ENCODE peak calls at places on chromosomes 3 and 15, in seven cellular contexts. One of them, this sample, is unnamed.

GRCh38 chr3:71912839-71913495 is 128.0 kb upstream of the PROK2 start:
- DNase-seq in tibial nerve: no peak
- DNase-seq in colonic mucosa: no peak
- DNase-seq in BE2C: peak; percentile 23
- DNase-seq in HFF-Myc: no peak
- DNase-seq in ovary: no peak
- DNase-seq in fibroblast of the aortic adventitia: no peak
- DNase-seq in this sample: no peak

GRCh38 chr3:38438421-38438820 is 15.3 kb upstream of the ACVR2B start:
- DNase-seq in fibroblast of the aortic adventitia: no peak
- DNase-seq in ovary: no peak
- DNase-seq in BE2C: no peak
- DNase-seq in HFF-Myc: no peak
- DNase-seq in colonic mucosa: no peak
- DNase-seq in tibial nerve: peak; percentile 50
- DNase-seq in this sample: no peak

GRCh38 chr3:24686764-24687163 is 192.1 kb upstream of the THRB start:
- DNase-seq in tibial nerve: no peak
- DNase-seq in BE2C: no peak
- DNase-seq in ovary: no peak
- DNase-seq in colonic mucosa: no peak
- DNase-seq in fibroblast of the aortic adventitia: peak; percentile 63
- DNase-seq in HFF-Myc: no peak
- DNase-seq in this sample: no peak

GRCh38 chr3:32438596-32439344 is 47.1 kb downstream of the CMTM7 start:
- DNase-seq in colonic mucosa: no peak
- DNase-seq in fibroblast of the aortic adventitia: peak; percentile 18
- DNase-seq in tibial nerve: no peak
- DNase-seq in HFF-Myc: no peak
- DNase-seq in BE2C: no peak
- DNase-seq in ovary: no peak
- DNase-seq in this sample: no peak

GRCh38 chr3:172125963-172126403 is 86.6 kb downstream of the FNDC3B start:
- DNase-seq in BE2C: no peak
- DNase-seq in fibroblast of the aortic adventitia: peak; percentile 78
- DNase-seq in colonic mucosa: peak; percentile 62
- DNase-seq in HFF-Myc: peak; percentile 86
- DNase-seq in tibial nerve: peak; percentile 48
- DNase-seq in ovary: no peak
- DNase-seq in this sample: no peak

GRCh38 chr3:28649266-28649665 is 300.6 kb upstream of the AZI2 start:
- DNase-seq in fibroblast of the aortic adventitia: no peak
- DNase-seq in ovary: no peak
- DNase-seq in BE2C: no peak
- DNase-seq in tibial nerve: no peak
- DNase-seq in colonic mucosa: no peak
- DNase-seq in HFF-Myc: no peak
- DNase-seq in this sample: no peak

GRCh38 chr3:164467027-164467426 is 611.3 kb downstream of the SI start:
- DNase-seq in ovary: no peak
- DNase-seq in tibial nerve: no peak
- DNase-seq in HFF-Myc: no peak
- DNase-seq in BE2C: no peak
- DNase-seq in colonic mucosa: no peak
- DNase-seq in fibroblast of the aortic adventitia: peak; percentile 11
- DNase-seq in this sample: no peak

GRCh38 chr15:88636039-88636438 is 2.8 kb upstream of the ISG20 start:
- DNase-seq in colonic mucosa: peak; percentile 56
- DNase-seq in HFF-Myc: no peak
- DNase-seq in fibroblast of the aortic adventitia: no peak
- DNase-seq in BE2C: no peak
- DNase-seq in tibial nerve: no peak
- DNase-seq in ovary: no peak
- DNase-seq in this sample: peak; percentile 47

GRCh38 chr3:137647179-137647578 is 116.9 kb upstream of the SOX14 start:
- DNase-seq in colonic mucosa: no peak
- DNase-seq in HFF-Myc: no peak
- DNase-seq in BE2C: peak; percentile 30
- DNase-seq in ovary: no peak
- DNase-seq in tibial nerve: no peak
- DNase-seq in fibroblast of the aortic adventitia: no peak
- DNase-seq in this sample: no peak

GRCh38 chr15:62975515-62975914 is 67.0 kb upstream of the TPM1 start:
- DNase-seq in ovary: no peak
- DNase-seq in colonic mucosa: peak; percentile 45
- DNase-seq in fibroblast of the aortic adventitia: no peak
- DNase-seq in BE2C: no peak
- DNase-seq in tibial nerve: no peak
- DNase-seq in HFF-Myc: no peak
- DNase-seq in this sample: no peak

GRCh38 chr3:142210144-142210543 is 15.2 kb downstream of the GK5 start:
- DNase-seq in fibroblast of the aortic adventitia: peak; percentile 63
- DNase-seq in HFF-Myc: no peak
- DNase-seq in ovary: no peak
- DNase-seq in BE2C: peak; percentile 23
- DNase-seq in tibial nerve: no peak
- DNase-seq in colonic mucosa: no peak
- DNase-seq in this sample: peak; percentile 12

GRCh38 chr3:147392083-147392916 is 14.0 kb downstream of the ZIC4 start:
- DNase-seq in colonic mucosa: no peak
- DNase-seq in BE2C: peak; percentile 54
- DNase-seq in fibroblast of the aortic adventitia: peak; percentile 42
- DNase-seq in tibial nerve: no peak
- DNase-seq in HFF-Myc: peak; percentile 31
- DNase-seq in ovary: no peak
- DNase-seq in this sample: no peak

GRCh38 chr3:147389265-147390175 is 16.8 kb downstream of the ZIC4 start:
- DNase-seq in colonic mucosa: no peak
- DNase-seq in BE2C: no peak
- DNase-seq in HFF-Myc: no peak
- DNase-seq in ovary: no peak
- DNase-seq in tibial nerve: no peak
- DNase-seq in fibroblast of the aortic adventitia: no peak
- DNase-seq in this sample: no peak

GRCh38 chr3:147390589-147391569 is 15.5 kb downstream of the ZIC4 start:
- DNase-seq in colonic mucosa: no peak
- DNase-seq in fibroblast of the aortic adventitia: no peak
- DNase-seq in tibial nerve: no peak
- DNase-seq in HFF-Myc: no peak
- DNase-seq in ovary: no peak
- DNase-seq in BE2C: no peak
- DNase-seq in this sample: no peak

GRCh38 chr3:147393261-147393964 is 12.9 kb downstream of the ZIC4 start:
- DNase-seq in BE2C: no peak
- DNase-seq in ovary: no peak
- DNase-seq in tibial nerve: no peak
- DNase-seq in HFF-Myc: no peak
- DNase-seq in colonic mucosa: no peak
- DNase-seq in fibroblast of the aortic adventitia: no peak
- DNase-seq in this sample: no peak

DNA sequence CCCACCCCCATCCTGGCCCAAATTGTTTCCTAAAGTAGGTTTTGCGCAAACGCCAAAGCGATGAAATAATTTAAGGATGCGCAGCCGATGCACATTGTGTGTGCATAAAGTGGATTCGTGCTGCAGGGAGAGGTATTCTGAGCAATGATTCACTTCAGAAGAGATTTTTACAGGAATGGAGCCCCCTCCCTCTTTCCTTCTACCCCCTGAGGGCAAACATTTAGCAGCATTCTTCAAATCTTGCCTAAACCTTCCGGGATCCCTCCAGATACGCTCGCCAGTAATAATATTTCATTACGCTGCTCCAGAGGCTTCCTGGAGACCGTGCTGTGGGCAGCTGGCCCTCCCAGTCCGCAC is 14.6 kb downstream of the ZIC4 start:
- DNase-seq in HFF-Myc: no peak
- DNase-seq in fibroblast of the aortic adventitia: no peak
- DNase-seq in colonic mucosa: no peak
- DNase-seq in ovary: no peak
- DNase-seq in BE2C: no peak
- DNase-seq in tibial nerve: no peak
- DNase-seq in this sample: no peak
- H3K4me3 ChIP-seq in HFF-Myc: peak overlapping the region; percentile 42
- H3K4me3 ChIP-seq in fibroblast of the aortic adventitia: peak overlapping the region; percentile 55
- H3K4me3 ChIP-seq in colonic mucosa: no peak overlapping the region
- H3K4me3 ChIP-seq in ovary: no peak overlapping the region
- H3K4me3 ChIP-seq in BE2C: peak overlapping the region; percentile 37
- H3K4me3 ChIP-seq in tibial nerve: peak overlapping the region; percentile 18
- H3K4me3 ChIP-seq in this sample: peak overlapping the region; percentile 14

GRCh38 chr15:45169608-45170480 is 17.9 kb downstream of the SHF start:
- DNase-seq in fibroblast of the aortic adventitia: no peak
- DNase-seq in tibial nerve: no peak
- DNase-seq in colonic mucosa: no peak
- DNase-seq in BE2C: peak; percentile 99
- DNase-seq in HFF-Myc: no peak
- DNase-seq in ovary: no peak
- DNase-seq in this sample: no peak

GRCh38 chr15:45177285-45177684 is 10.5 kb downstream of the SHF start:
- DNase-seq in tibial nerve: no peak
- DNase-seq in colonic mucosa: no peak
- DNase-seq in fibroblast of the aortic adventitia: no peak
- DNase-seq in BE2C: no peak
- DNase-seq in ovary: no peak
- DNase-seq in HFF-Myc: no peak
- DNase-seq in this sample: no peak

GRCh38 chr15:45171912-45172311 is 15.9 kb downstream of the SHF start:
- DNase-seq in BE2C: no peak
- DNase-seq in ovary: no peak
- DNase-seq in HFF-Myc: no peak
- DNase-seq in colonic mucosa: no peak
- DNase-seq in fibroblast of the aortic adventitia: no peak
- DNase-seq in tibial nerve: no peak
- DNase-seq in this sample: no peak

GRCh38 chr15:45179221-45179985 is 8.4 kb downstream of the SHF start:
- DNase-seq in HFF-Myc: no peak
- DNase-seq in tibial nerve: no peak
- DNase-seq in fibroblast of the aortic adventitia: no peak
- DNase-seq in ovary: no peak
- DNase-seq in BE2C: peak; percentile 49
- DNase-seq in colonic mucosa: peak; percentile 74
- DNase-seq in this sample: peak; percentile 73

DNA sequence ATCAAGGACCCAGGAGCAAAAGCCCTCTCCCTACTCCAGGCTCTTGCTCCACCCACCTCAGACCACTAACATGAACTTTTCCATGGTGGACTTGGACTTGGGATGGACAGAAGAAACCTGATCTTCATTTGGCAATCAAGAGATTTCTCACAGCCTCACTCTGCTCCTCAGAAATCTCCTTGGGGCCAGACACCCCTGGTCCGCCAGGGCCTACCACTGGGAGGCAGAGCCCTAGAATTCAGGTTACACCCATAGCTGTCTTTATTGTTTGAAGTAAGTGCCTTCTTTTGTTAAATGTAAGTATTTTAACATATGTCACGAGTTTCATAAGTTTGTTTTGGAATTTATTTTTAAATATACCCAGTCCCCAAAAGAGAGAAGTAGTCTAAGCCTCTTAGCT is 13.2 kb downstream of the SHF start:
- DNase-seq in BE2C: no peak
- DNase-seq in colonic mucosa: no peak
- DNase-seq in fibroblast of the aortic adventitia: no peak
- DNase-seq in HFF-Myc: no peak
- DNase-seq in ovary: no peak
- DNase-seq in tibial nerve: no peak
- DNase-seq in this sample: no peak
- H3K4me3 ChIP-seq in BE2C: no peak overlapping the region
- H3K4me3 ChIP-seq in colonic mucosa: no peak overlapping the region
- H3K4me3 ChIP-seq in fibroblast of the aortic adventitia: no peak overlapping the region
- H3K4me3 ChIP-seq in HFF-Myc: no peak overlapping the region
- H3K4me3 ChIP-seq in ovary: no peak overlapping the region
- H3K4me3 ChIP-seq in tibial nerve: no peak overlapping the region
- H3K4me3 ChIP-seq in this sample: no peak overlapping the region

DNA sequence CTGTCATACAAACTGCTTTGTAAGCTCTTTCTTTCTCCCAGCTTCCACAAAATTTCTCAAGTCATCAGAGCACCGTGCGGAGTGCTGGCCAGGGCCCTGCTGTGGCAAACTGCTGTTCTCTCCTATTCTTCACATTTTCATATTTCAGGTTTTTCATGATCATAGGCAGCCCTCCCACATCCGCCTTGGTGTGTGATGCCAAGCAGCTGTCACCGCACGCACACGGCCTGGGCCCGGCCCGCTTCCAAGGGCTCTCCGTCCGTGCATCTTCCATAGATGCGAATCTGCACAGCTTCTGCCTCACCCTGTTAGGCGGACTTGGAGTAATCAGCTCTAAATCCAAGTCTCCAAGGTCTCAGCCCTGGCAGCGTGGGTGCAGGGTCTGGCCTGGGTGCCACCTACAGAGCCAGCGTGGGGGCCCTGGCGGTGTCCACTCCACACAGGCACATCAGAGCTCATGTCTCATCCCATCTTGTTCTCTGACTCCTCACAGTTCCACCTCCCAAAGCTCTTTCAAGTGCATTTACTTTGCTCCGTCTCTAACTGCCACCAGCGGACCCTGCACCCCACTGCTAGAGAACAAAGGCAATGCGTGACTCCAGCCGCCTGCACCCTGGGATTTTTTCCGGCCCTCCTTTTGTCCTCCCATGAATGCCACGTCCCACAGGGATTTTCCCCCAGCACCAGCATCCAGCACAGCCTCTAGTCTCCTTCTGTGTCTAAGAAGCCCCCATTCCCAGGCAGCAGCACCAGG is 27.2 kb downstream of the CYFIP1 start:
- DNase-seq in BE2C: no peak
- DNase-seq in ovary: peak; percentile 51
- DNase-seq in fibroblast of the aortic adventitia: peak; percentile 65
- DNase-seq in HFF-Myc: no peak
- DNase-seq in colonic mucosa: no peak
- DNase-seq in tibial nerve: no peak
- DNase-seq in this sample: no peak
- H3K4me3 ChIP-seq in BE2C: no peak overlapping the region
- H3K4me3 ChIP-seq in ovary: no peak overlapping the region
- H3K4me3 ChIP-seq in fibroblast of the aortic adventitia: no peak overlapping the region
- H3K4me3 ChIP-seq in HFF-Myc: no peak overlapping the region
- H3K4me3 ChIP-seq in colonic mucosa: no peak overlapping the region
- H3K4me3 ChIP-seq in tibial nerve: no peak overlapping the region
- H3K4me3 ChIP-seq in this sample: no peak overlapping the region

DNA sequence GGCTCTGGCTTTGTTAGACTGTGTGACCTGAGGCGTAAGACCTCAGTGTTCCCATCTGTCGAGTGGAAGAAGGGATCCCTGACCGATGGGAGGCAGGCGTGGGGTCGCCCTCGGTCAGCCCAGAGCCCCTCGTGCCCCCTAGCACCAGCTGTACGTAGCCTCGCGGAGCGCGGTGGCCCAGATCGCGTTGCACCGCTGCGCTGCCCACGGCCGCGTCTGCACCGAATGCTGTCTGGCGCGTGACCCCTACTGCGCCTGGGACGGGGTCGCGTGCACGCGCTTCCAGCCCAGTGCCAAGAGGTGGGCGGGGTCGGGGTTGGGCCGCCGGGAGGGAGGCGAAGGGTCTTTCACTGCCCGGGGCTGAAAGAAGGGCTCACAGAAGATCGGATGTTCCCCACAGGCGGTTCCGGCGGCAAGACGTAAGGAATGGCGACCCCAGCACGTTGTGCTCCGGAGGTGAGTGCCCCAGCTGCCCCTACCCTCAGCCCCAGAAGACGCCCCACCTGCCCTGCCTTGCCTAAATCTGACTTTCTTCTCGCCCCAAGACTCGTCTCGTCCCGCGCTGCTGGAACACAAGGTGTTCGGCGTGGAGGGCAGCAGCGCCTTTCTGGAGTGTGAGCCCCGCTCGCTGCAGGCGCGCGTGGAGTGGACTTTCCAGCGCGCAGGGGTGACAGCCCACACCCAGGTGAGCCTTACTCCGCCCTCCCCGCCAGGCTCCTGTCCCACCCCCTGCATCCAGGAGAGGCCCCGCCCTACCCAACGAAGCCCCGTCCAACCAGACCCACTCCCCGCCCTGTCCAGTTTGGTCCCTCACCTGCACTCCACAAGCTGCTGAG is 3.5 kb upstream of the LSMEM2 start:
- DNase-seq in ovary: peak; percentile 43
- DNase-seq in fibroblast of the aortic adventitia: no peak
- DNase-seq in colonic mucosa: no peak
- DNase-seq in HFF-Myc: no peak
- DNase-seq in tibial nerve: no peak
- DNase-seq in BE2C: no peak
- DNase-seq in this sample: no peak
- H3K4me3 ChIP-seq in ovary: no peak overlapping the region
- H3K4me3 ChIP-seq in fibroblast of the aortic adventitia: no peak overlapping the region
- H3K4me3 ChIP-seq in colonic mucosa: no peak overlapping the region
- H3K4me3 ChIP-seq in HFF-Myc: no peak overlapping the region
- H3K4me3 ChIP-seq in tibial nerve: no peak overlapping the region
- H3K4me3 ChIP-seq in BE2C: no peak overlapping the region
- H3K4me3 ChIP-seq in this sample: no peak overlapping the region